ENCODE peak calls at places on chromosomes 2 and 18, in four cellular contexts. One of them, this sample, is unnamed.

GRCh38 chr18:36328916-36329315 is 31.4 kb downstream of the FHOD3 start:
- DNase-seq in tibial nerve: no peak
- DNase-seq in IMR-90: no peak
- DNase-seq in body of pancreas: no peak
- DNase-seq in this sample: no peak

GRCh38 chr2:112712903-112713584 is 7.8 kb upstream of the NT5DC4 start:
- DNase-seq in tibial nerve: no peak
- DNase-seq in IMR-90: peak
- DNase-seq in body of pancreas: no peak
- DNase-seq in this sample: no peak

GRCh38 chr2:66377832-66378231 is 57.1 kb upstream of the MEIS1 start:
- DNase-seq in tibial nerve: no peak
- DNase-seq in IMR-90: no peak
- DNase-seq in body of pancreas: no peak
- DNase-seq in this sample: no peak

GRCh38 chr18:44841769-44842587 is 161.3 kb downstream of the SETBP1 start:
- DNase-seq in tibial nerve: no peak
- DNase-seq in IMR-90: no peak
- DNase-seq in body of pancreas: no peak
- DNase-seq in this sample: no peak

GRCh38 chr2:234686088-234686890 is 189.4 kb upstream of the ARL4C start:
- DNase-seq in tibial nerve: no peak
- DNase-seq in IMR-90: no peak
- DNase-seq in body of pancreas: no peak
- DNase-seq in this sample: no peak

GRCh38 chr18:596288-596881 is 403 bp upstream of the CLUL1 start:
- DNase-seq in tibial nerve: no peak
- DNase-seq in IMR-90: no peak
- DNase-seq in body of pancreas: peak
- DNase-seq in this sample: no peak

GRCh38 chr2:25491966-25492532 is 150.3 kb upstream of the DNMT3A start:
- DNase-seq in tibial nerve: no peak
- DNase-seq in IMR-90: peak
- DNase-seq in body of pancreas: no peak
- DNase-seq in this sample: no peak

GRCh38 chr2:131419447-131419846 is 55.5 kb upstream of the RAB6D start:
- DNase-seq in tibial nerve: no peak
- DNase-seq in IMR-90: no peak
- DNase-seq in body of pancreas: no peak
- DNase-seq in this sample: no peak

GRCh38 chr2:31402388-31402787 is 12.2 kb downstream of the XDH start:
- DNase-seq in tibial nerve: no peak
- DNase-seq in IMR-90: peak
- DNase-seq in body of pancreas: no peak
- DNase-seq in this sample: no peak

GRCh38 chr2:24477229-24477628 is 13.8 kb upstream of the NCOA1 start:
- DNase-seq in tibial nerve: no peak
- DNase-seq in IMR-90: no peak
- DNase-seq in body of pancreas: no peak
- DNase-seq in this sample: no peak

GRCh38 chr2:6826081-6826913 is 39.4 kb downstream of the CMPK2 start:
- DNase-seq in tibial nerve: no peak
- DNase-seq in IMR-90: peak
- DNase-seq in body of pancreas: peak
- DNase-seq in this sample: no peak

GRCh38 chr2:211503856-211504255 is 947.5 kb downstream of the CPS1 start:
- DNase-seq in tibial nerve: no peak
- DNase-seq in IMR-90: no peak
- DNase-seq in body of pancreas: no peak
- DNase-seq in this sample: no peak

GRCh38 chr18:59374112-59374511 is 15.0 kb upstream of the LMAN1 start:
- DNase-seq in tibial nerve: no peak
- DNase-seq in IMR-90: no peak
- DNase-seq in body of pancreas: no peak
- DNase-seq in this sample: no peak

GRCh38 chr18:10410472-10411300 is 43.7 kb upstream of the APCDD1 start:
- DNase-seq in tibial nerve: no peak
- DNase-seq in IMR-90: no peak
- DNase-seq in body of pancreas: peak
- DNase-seq in this sample: no peak

GRCh38 chr2:240387669-240388358 is 47.6 kb upstream of the GPC1 start:
- DNase-seq in tibial nerve: peak
- DNase-seq in IMR-90: peak
- DNase-seq in body of pancreas: peak
- DNase-seq in this sample: peak

GRCh38 chr18:6161549-6161948 is 253.2 kb downstream of the L3MBTL4 start:
- DNase-seq in tibial nerve: no peak
- DNase-seq in IMR-90: no peak
- DNase-seq in body of pancreas: no peak
- DNase-seq in this sample: no peak

GRCh38 chr2:113858764-113859163 is 31.1 kb upstream of the ACTR3 start:
- DNase-seq in tibial nerve: no peak
- DNase-seq in IMR-90: peak
- DNase-seq in body of pancreas: no peak
- DNase-seq in this sample: no peak

GRCh38 chr2:186716899-186717811 is 23.3 kb downstream of the FAM171B start:
- DNase-seq in tibial nerve: no peak
- DNase-seq in IMR-90: peak
- DNase-seq in body of pancreas: no peak
- DNase-seq in this sample: no peak

GRCh38 chr2:68912732-68913131 is 40.0 kb downstream of the GKN2 start:
- DNase-seq in tibial nerve: no peak
- DNase-seq in IMR-90: no peak
- DNase-seq in body of pancreas: no peak
- DNase-seq in this sample: no peak

GRCh38 chr2:88658318-88658717 is 31.1 kb upstream of the EIF2AK3 start:
- DNase-seq in tibial nerve: no peak
- DNase-seq in IMR-90: peak
- DNase-seq in body of pancreas: no peak
- DNase-seq in this sample: no peak

GRCh38 chr2:20635096-20635475 is 15.8 kb downstream of the HS1BP3 start:
- DNase-seq in tibial nerve: no peak
- DNase-seq in IMR-90: no peak
- DNase-seq in body of pancreas: no peak
- DNase-seq in this sample: peak

GRCh38 chr2:219684721-219685689 is 57.6 kb downstream of the SLC4A3 start:
- DNase-seq in tibial nerve: peak
- DNase-seq in IMR-90: peak
- DNase-seq in body of pancreas: peak
- DNase-seq in this sample: peak

GRCh38 chr2:70399046-70399445 is 97.2 kb upstream of the FAM136A start:
- DNase-seq in tibial nerve: no peak
- DNase-seq in IMR-90: no peak
- DNase-seq in body of pancreas: no peak
- DNase-seq in this sample: no peak

GRCh38 chr18:57445488-57446319 is 10.5 kb downstream of the ONECUT2 start:
- DNase-seq in tibial nerve: no peak
- DNase-seq in IMR-90: no peak
- DNase-seq in body of pancreas: no peak
- DNase-seq in this sample: no peak

GRCh38 chr2:127080226-127080940 is 26.6 kb downstream of the BIN1 start:
- DNase-seq in tibial nerve: no peak
- DNase-seq in IMR-90: no peak
- DNase-seq in body of pancreas: no peak
- DNase-seq in this sample: peak

GRCh38 chr2:79369127-79369526 is 143.7 kb upstream of the CTNNA2 start:
- DNase-seq in tibial nerve: no peak
- DNase-seq in IMR-90: no peak
- DNase-seq in body of pancreas: no peak
- DNase-seq in this sample: no peak

GRCh38 chr2:224584768-224585204 is 377 bp downstream of the CUL3 start:
- DNase-seq in tibial nerve: no peak
- DNase-seq in IMR-90: no peak
- DNase-seq in body of pancreas: peak
- DNase-seq in this sample: peak

GRCh38 chr2:10387033-10387432 is 61.1 kb downstream of the ODC1 start:
- DNase-seq in tibial nerve: no peak
- DNase-seq in IMR-90: no peak
- DNase-seq in body of pancreas: no peak
- DNase-seq in this sample: no peak

GRCh38 chr18:38115201-38115600 is 549.6 kb upstream of the CELF4 start:
- DNase-seq in tibial nerve: no peak
- DNase-seq in IMR-90: no peak
- DNase-seq in body of pancreas: no peak
- DNase-seq in this sample: no peak

GRCh38 chr2:240136671-240137292 is 677 bp upstream of the COPS9 start:
- DNase-seq in tibial nerve: no peak
- DNase-seq in IMR-90: no peak
- DNase-seq in body of pancreas: no peak
- DNase-seq in this sample: no peak

GRCh38 chr2:223970343-223971128 is 13.3 kb downstream of the MRPL44 start:
- DNase-seq in tibial nerve: no peak
- DNase-seq in IMR-90: peak
- DNase-seq in body of pancreas: peak
- DNase-seq in this sample: no peak

GRCh38 chr2:171521361-171522056 is 765 bp upstream of the CYBRD1 start:
- DNase-seq in tibial nerve: no peak
- DNase-seq in IMR-90: no peak
- DNase-seq in body of pancreas: no peak
- DNase-seq in this sample: no peak

GRCh38 chr2:171522804-171523338 is 597 bp downstream of the CYBRD1 start:
- DNase-seq in tibial nerve: no peak
- DNase-seq in IMR-90: no peak
- DNase-seq in body of pancreas: no peak
- DNase-seq in this sample: peak

GRCh38 chr2:171522057-171522803 is at the start of gene CYBRD1:
- DNase-seq in tibial nerve: peak
- DNase-seq in IMR-90: peak
- DNase-seq in body of pancreas: peak
- DNase-seq in this sample: peak

GRCh38 chr2:171523969-171524401 is 1.7 kb downstream of the CYBRD1 start:
- DNase-seq in tibial nerve: no peak
- DNase-seq in IMR-90: peak
- DNase-seq in body of pancreas: no peak
- DNase-seq in this sample: no peak

GRCh38 chr2:171523339-171523931 is 1.2 kb downstream of the CYBRD1 start:
- DNase-seq in tibial nerve: peak
- DNase-seq in IMR-90: peak
- DNase-seq in body of pancreas: peak
- DNase-seq in this sample: peak
- TF ChIP-seq POLR2A in tibial nerve: peak
- TF ChIP-seq POLR2A in IMR-90: no peak
- TF ChIP-seq POLR2A in body of pancreas: no peak
- TF ChIP-seq POLR2A in this sample: peak

DNA sequence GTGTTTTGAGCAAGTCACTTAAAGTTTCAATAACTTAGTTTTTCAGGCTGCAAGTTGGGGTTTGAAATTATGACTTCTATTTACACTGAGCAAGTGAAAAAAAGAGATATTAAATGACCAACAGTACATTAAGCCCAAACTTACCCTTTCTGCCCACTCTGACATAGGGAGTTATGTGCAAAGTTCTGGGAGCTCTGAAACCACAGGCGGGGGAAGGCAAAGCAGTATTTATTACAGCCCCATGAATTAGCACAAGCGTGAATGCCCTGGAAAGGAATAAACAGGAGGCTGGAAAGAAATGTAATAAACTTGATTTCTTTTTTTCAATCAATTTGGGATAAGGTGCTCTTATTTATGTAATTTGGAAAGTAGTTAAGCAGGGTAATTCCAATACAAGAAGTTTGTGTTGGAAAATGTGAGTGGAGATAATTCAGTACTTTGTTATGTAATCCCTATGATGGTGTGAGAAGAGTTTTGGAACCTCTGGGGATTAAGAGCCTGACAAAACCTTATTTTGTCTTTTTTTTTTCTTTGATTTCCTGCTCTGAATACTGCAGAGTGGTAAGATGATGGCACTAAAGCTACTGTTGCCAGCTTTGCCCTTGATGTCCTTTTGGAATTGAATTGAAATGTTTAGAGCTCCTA is 351.5 kb downstream of the ARHGAP15 start:
- DNase-seq in tibial nerve: no peak
- DNase-seq in IMR-90: no peak
- DNase-seq in body of pancreas: no peak
- DNase-seq in this sample: no peak
- H3K27ac ChIP-seq in tibial nerve: peak
- H3K27ac ChIP-seq in IMR-90: no peak
- H3K27ac ChIP-seq in body of pancreas: no peak
- H3K27ac ChIP-seq in this sample: peak

DNA sequence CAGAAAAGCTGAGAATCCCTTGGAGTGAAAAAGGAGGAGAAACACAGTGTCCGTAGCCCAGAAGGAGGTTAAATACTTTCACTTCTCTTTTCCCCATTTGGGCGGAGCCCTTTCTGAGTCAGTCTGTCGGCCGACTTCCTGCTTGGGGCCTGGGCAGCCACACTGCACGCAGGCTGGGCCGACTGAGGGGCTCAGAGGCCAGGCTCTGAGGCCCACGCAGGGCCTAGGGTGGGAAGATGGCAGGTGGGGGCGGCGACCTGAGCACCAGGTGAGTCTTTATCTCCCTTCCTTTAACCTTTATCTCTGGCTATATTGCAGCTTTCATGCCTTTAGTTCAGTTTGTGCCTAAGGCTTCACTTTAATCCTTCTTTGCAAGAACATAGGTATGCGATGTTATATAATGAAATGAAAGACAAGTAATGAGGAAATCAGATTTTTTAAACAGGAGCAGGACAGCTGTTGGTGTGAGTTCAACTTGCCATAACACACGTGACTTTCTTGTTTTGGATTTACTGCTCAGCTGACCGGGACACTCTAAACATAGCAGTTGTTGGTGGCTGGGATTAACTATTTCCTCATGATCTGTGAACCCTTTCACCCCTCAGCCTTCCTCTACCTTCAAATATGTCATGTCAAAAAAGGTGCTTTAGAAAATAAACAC is at the start of gene SP100:
- DNase-seq in tibial nerve: peak
- DNase-seq in IMR-90: peak
- DNase-seq in body of pancreas: peak
- DNase-seq in this sample: peak
- TF ChIP-seq POLR2A in tibial nerve: peak
- TF ChIP-seq POLR2A in IMR-90: peak
- TF ChIP-seq POLR2A in body of pancreas: peak
- TF ChIP-seq POLR2A in this sample: peak

DNA sequence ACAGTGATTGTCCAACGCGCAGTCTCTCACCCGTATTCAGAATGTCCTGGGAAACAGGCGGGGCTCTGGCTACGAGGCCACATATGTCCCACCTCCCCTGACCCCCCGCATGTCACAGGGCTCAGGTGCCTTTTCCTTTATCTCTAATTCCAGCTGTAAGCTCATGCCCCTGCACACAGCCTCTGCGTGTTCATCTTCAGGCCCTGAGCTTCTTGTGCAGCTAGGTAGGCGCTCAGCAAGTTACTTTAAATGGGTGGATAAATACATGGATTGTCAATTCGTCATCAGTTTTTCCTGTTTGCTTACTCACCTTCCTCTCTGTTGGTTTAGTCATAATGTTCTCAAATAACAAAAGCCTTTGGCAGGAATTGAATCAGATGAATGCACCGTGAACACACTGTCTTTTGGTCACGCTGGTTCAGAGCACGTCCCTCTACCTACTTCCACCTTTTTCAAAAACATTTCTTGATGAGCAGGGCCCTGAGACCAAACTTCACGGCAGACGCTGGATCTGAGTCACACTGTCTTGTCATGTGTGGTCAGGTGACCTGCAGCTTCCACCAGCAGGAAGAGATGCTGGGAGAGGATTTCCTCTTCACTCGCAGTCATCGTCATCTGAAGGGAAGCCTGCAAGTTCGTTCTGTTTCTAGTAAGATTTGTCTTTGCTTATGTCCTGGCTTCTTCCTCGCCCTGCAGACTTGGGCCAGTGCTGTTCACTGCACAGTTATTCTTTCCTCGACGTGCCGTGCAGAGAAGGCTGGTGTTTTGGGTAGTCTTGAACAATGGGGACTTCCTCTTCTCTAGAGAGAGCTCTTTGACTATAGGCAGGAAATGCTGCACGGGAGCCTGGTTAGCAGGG is 138.1 kb downstream of the PTGR3 start:
- DNase-seq in tibial nerve: no peak
- DNase-seq in IMR-90: peak
- DNase-seq in body of pancreas: no peak
- DNase-seq in this sample: peak
- H3K27ac ChIP-seq in tibial nerve: peak
- H3K27ac ChIP-seq in IMR-90: peak
- H3K27ac ChIP-seq in body of pancreas: no peak
- H3K27ac ChIP-seq in this sample: peak